ENCODE peak calls at places on chromosomes 12 and 14, in nine cellular contexts. E is NCI-H2171 treated with DMSO at 0.1 percent for 48 hours, W is anterior cingulate cortex, Q is transverse colon, F is fibroblast of the conjunctiva, M is lower leg skin, I is D341Med, O is fibroblast of pulmonary artery, V is DND-41. G is an unnamed sample.

GRCh38 chr14:52950410-52950897 is 396 bp downstream of the FERMT2 start:
- DNase-seq in E (peak; percentile 62), W (peak; percentile 36), Q (peak; percentile 38), F (no peak), M (peak; percentile 92), I (peak; percentile 83), O (peak; percentile 47), V (peak; percentile 46), G (peak; percentile 58)

GRCh38 chr12:115135800-115136211 is 451.8 kb upstream of the TBX3 start:
- DNase-seq in E (no peak), W (no peak), Q (peak; percentile 23), F (no peak), M (peak; percentile 89), I (no peak), O (peak; percentile 90), V (no peak), G (peak; percentile 79)

GRCh38 chr14:85564841-85565527 is 35.0 kb downstream of the FLRT2 start:
- DNase-seq in E (no peak), W (no peak), Q (no peak), F (no peak), M (no peak), I (no peak), O (no peak), V (no peak), G (no peak)

GRCh38 chr12:83390186-83390585 is 703.5 kb downstream of the TMTC2 start:
- DNase-seq in E (no peak), W (no peak), Q (no peak), F (no peak), M (no peak), I (no peak), O (no peak), V (no peak), G (no peak)

GRCh38 chr12:40216516-40217288 is 8.1 kb upstream of the LRRK2 start:
- DNase-seq in E (no peak), W (no peak), Q (no peak), F (no peak), M (no peak), I (no peak), O (no peak), V (no peak), G (no peak)

GRCh38 chr12:119620490-119620889 is 26.9 kb downstream of the TMEM233 start:
- DNase-seq in E (no peak), W (no peak), Q (no peak), F (no peak), M (no peak), I (no peak), O (peak; percentile 19), V (no peak), G (no peak)

GRCh38 chr12:108337235-108338223 is 1.6 kb downstream of the CMKLR1 start:
- DNase-seq in E (peak; percentile 27), W (no peak), Q (no peak), F (no peak), M (no peak), I (peak; percentile 61), O (peak; percentile 18), V (peak; percentile 20), G (no peak)

GRCh38 chr12:103586791-103587370 is at the start of gene STAB2:
- DNase-seq in E (no peak), W (no peak), Q (no peak), F (no peak), M (no peak), I (no peak), O (no peak), V (no peak), G (no peak)

GRCh38 chr12:74227846-74228545 is 309.6 kb upstream of the ATXN7L3B start:
- DNase-seq in E (no peak), W (no peak), Q (no peak), F (no peak), M (no peak), I (no peak), O (no peak), V (no peak), G (no peak)

GRCh38 chr14:71908141-71908540 is 24.1 kb upstream of the RGS6 start:
- DNase-seq in E (no peak), W (no peak), Q (no peak), F (no peak), M (no peak), I (no peak), O (no peak), V (no peak), G (no peak)

GRCh38 chr14:88775532-88775931 is 17.2 kb downstream of the EML5 start:
- DNase-seq in E (no peak), W (no peak), Q (no peak), F (no peak), M (no peak), I (no peak), O (no peak), V (no peak), G (no peak)

GRCh38 chr12:89474615-89475014 is 50.0 kb downstream of the GALNT4 start:
- DNase-seq in E (no peak), W (no peak), Q (no peak), F (no peak), M (no peak), I (no peak), O (no peak), V (no peak), G (no peak)

GRCh38 chr14:103136388-103137271 is 13.4 kb downstream of the TNFAIP2 start:
- DNase-seq in E (no peak), W (no peak), Q (no peak), F (no peak), M (no peak), I (peak; percentile 15), O (peak; percentile 54), V (no peak), G (no peak)

GRCh38 chr14:103228076-103228806 is 105.0 kb downstream of the TNFAIP2 start:
- DNase-seq in E (no peak), W (no peak), Q (no peak), F (no peak), M (no peak), I (no peak), O (no peak), V (no peak), G (no peak)

GRCh38 chr12:2608608-2608945 is 186.2 kb upstream of the FKBP4 start:
- DNase-seq in E (no peak), W (no peak), Q (no peak), F (no peak), M (no peak), I (no peak), O (no peak), V (no peak), G (no peak)

GRCh38 chr12:13628067-13628466 is 353.3 kb downstream of the GRIN2B start:
- DNase-seq in E (no peak), W (no peak), Q (no peak), F (no peak), M (no peak), I (no peak), O (no peak), V (no peak), G (no peak)

GRCh38 chr14:42248131-42248530 is 641.5 kb downstream of the LRFN5 start:
- DNase-seq in E (no peak), W (no peak), Q (no peak), F (no peak), M (no peak), I (no peak), O (no peak), V (no peak), G (no peak)

GRCh38 chr14:93006484-93007128 is 83.7 kb downstream of the CHGA start:
- DNase-seq in E (peak; percentile 58), W (no peak), Q (no peak), F (no peak), M (no peak), I (no peak), O (peak; percentile 28), V (no peak), G (no peak)

GRCh38 chr14:77590845-77591506 is 25.5 kb downstream of the SPTLC2 start:
- DNase-seq in E (no peak), W (no peak), Q (no peak), F (no peak), M (no peak), I (no peak), O (no peak), V (no peak), G (no peak)

GRCh38 chr12:46219892-46220655 is 48.8 kb downstream of the SLC38A1 start:
- DNase-seq in E (no peak), W (no peak), Q (peak; percentile 18), F (peak; percentile 58), M (no peak), I (no peak), O (peak; percentile 95), V (peak; percentile 59), G (no peak)

GRCh38 chr14:96146131-96146771 is 58.4 kb upstream of the BDKRB2 start:
- DNase-seq in E (no peak), W (peak; percentile 30), Q (no peak), F (peak; percentile 54), M (no peak), I (no peak), O (peak; percentile 58), V (no peak), G (no peak)

GRCh38 chr12:26116829-26117228 is 8.0 kb downstream of the BHLHE41 start:
- DNase-seq in E (no peak), W (no peak), Q (no peak), F (no peak), M (no peak), I (no peak), O (no peak), V (no peak), G (no peak)

GRCh38 chr12:39372929-39373328 is 70.0 kb downstream of the KIF21A start:
- DNase-seq in E (no peak), W (no peak), Q (no peak), F (no peak), M (no peak), I (no peak), O (peak; percentile 16), V (no peak), G (no peak)

GRCh38 chr12:39138268-39138667 is 232.9 kb upstream of the CPNE8 start:
- DNase-seq in E (no peak), W (no peak), Q (no peak), F (no peak), M (no peak), I (no peak), O (no peak), V (no peak), G (no peak)

GRCh38 chr14:102095871-102096568 is 9.2 kb upstream of the HSP90AA1 start:
- DNase-seq in E (peak; percentile 44), W (no peak), Q (no peak), F (no peak), M (no peak), I (peak; percentile 55), O (no peak), V (no peak), G (no peak)

GRCh38 chr14:90649096-90649495 is 167.1 kb downstream of the TTC7B start:
- DNase-seq in E (no peak), W (no peak), Q (no peak), F (peak; percentile 56), M (no peak), I (no peak), O (peak; percentile 41), V (no peak), G (no peak)

GRCh38 chr12:30989754-30990153 is 63.2 kb downstream of the TSPAN11 start:
- DNase-seq in E (peak; percentile 88), W (no peak), Q (peak; percentile 38), F (no peak), M (no peak), I (peak; percentile 71), O (peak; percentile 8), V (peak; percentile 49), G (peak; percentile 59)

GRCh38 chr12:118370601-118371000 is 2.1 kb downstream of the TAOK3 start:
- DNase-seq in E (no peak), W (no peak), Q (no peak), F (no peak), M (no peak), I (no peak), O (no peak), V (no peak), G (no peak)

GRCh38 chr14:98370352-98370751 is 901.6 kb downstream of the BCL11B start:
- DNase-seq in E (no peak), W (no peak), Q (no peak), F (no peak), M (no peak), I (no peak), O (no peak), V (no peak), G (no peak)

GRCh38 chr14:101234588-101234937 is 326.7 kb upstream of the DIO3 start:
- DNase-seq in E (no peak), W (no peak), Q (no peak), F (no peak), M (peak; percentile 42), I (no peak), O (no peak), V (no peak), G (no peak)

GRCh38 chr12:6093764-6094163 is 30.7 kb downstream of the VWF start:
- DNase-seq in E (no peak), W (no peak), Q (no peak), F (no peak), M (peak; percentile 59), I (no peak), O (no peak), V (no peak), G (no peak)